ENCODE peak calls at places on chromosomes 16 and 17, in seven cellular contexts. W is lung, K is uterus, V is endodermal cell, S is lower lobe of right lung, A is fibroblast of lung, R is spleen. D is an unnamed sample. For H3K4me1, the result is how much of the 10 kb centered on the place peaks cover.

GRCh38 chr16:12681653-12682052 is 122.0 kb downstream of the CPPED1 start:
- DNase-seq in W (no peak), K (no peak), V (no peak), S (no peak), A (no peak), R (no peak), D (no peak)

GRCh38 chr16:72721981-72722380 is 325.9 kb downstream of the ZFHX3 start:
- DNase-seq in W (no peak), K (no peak), V (no peak), S (no peak), A (no peak), R (no peak), D (no peak)

GRCh38 chr16:62036101-62036806 is at the start of gene CDH8:
- DNase-seq in W (no peak), K (no peak), V (peak), S (peak), A (peak), R (peak), D (no peak)

GRCh38 chr17:19753049-19753444 is 4.9 kb upstream of the ALDH3A1 start:
- DNase-seq in W (peak), K (peak), V (no peak), S (peak), A (peak), R (peak), D (peak)

GRCh38 chr16:75378616-75379015 is 54.7 kb downstream of the CFDP1 start:
- DNase-seq in W (no peak), K (no peak), V (no peak), S (no peak), A (no peak), R (no peak), D (no peak)

GRCh38 chr17:19304209-19304608 is 58.3 kb downstream of the B9D1 start:
- DNase-seq in W (peak), K (no peak), V (peak), S (peak), A (peak), R (peak), D (peak)

GRCh38 chr17:82531431-82531881 is 11.9 kb downstream of the FOXK2 start:
- DNase-seq in W (no peak), K (no peak), V (no peak), S (peak), A (peak), R (no peak), D (no peak)

GRCh38 chr17:81794509-81794908 is 9.4 kb upstream of the GCGR start:
- DNase-seq in W (peak), K (no peak), V (peak), S (peak), A (no peak), R (no peak), D (no peak)

GRCh38 chr17:57772774-57773173 is 27.7 kb upstream of the CCDC182 start:
- DNase-seq in W (no peak), K (no peak), V (peak), S (no peak), A (no peak), R (no peak), D (no peak)

GRCh38 chr17:77460514-77461046 is 319.8 kb downstream of the SEC14L1 start:
- DNase-seq in W (no peak), K (no peak), V (no peak), S (no peak), A (no peak), R (no peak), D (no peak)

GRCh38 chr17:6044261-6044660 is 25.9 kb upstream of the WSCD1 start:
- DNase-seq in W (no peak), K (no peak), V (no peak), S (no peak), A (no peak), R (peak), D (no peak)

GRCh38 chr16:77785365-77785764 is 3.0 kb upstream of the VAT1L start:
- DNase-seq in W (no peak), K (no peak), V (no peak), S (no peak), A (no peak), R (no peak), D (no peak)

GRCh38 chr16:841455-842060 is 41.0 kb upstream of the GNG13 start:
- DNase-seq in W (no peak), K (no peak), V (no peak), S (no peak), A (no peak), R (no peak), D (no peak)

GRCh38 chr16:974001-974601 is 3.3 kb upstream of the LMF1 start:
- DNase-seq in W (no peak), K (no peak), V (no peak), S (no peak), A (no peak), R (no peak), D (no peak)

GRCh38 chr17:11006530-11006929 is 168.6 kb upstream of the PIRT start:
- DNase-seq in W (no peak), K (no peak), V (no peak), S (no peak), A (no peak), R (no peak), D (no peak)

GRCh38 chr16:57736419-57737281 is 1.1 kb downstream of the KATNB1 start:
- DNase-seq in W (no peak), K (no peak), V (peak), S (no peak), A (peak), R (peak), D (no peak)

GRCh38 chr17:59366040-59366757 is 34.7 kb downstream of the YPEL2 start:
- DNase-seq in W (no peak), K (no peak), V (peak), S (no peak), A (peak), R (no peak), D (peak)

DNA sequence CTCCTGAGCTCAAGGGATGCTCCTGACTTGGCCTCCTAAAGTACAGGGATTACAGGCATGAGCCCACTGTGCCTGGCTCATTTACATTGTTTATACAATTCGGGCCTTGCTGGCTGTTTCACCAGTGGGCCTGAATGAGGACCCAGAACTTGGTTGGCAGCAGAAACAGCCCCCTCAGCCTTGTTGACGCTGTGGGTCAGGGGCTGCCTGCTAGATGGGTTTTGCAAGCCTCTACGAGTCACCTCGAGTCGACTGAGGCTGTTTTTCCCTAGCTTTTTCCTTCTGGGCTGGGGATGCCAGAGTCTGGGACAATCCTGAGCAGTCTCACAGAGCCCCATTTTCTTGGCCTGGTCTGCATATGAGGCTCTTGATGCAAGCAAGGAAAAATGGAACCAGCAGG is 16.1 kb downstream of the PPL start:
- DNase-seq in W (no peak), K (no peak), V (no peak), S (no peak), A (no peak), R (no peak), D (no peak)
- H3K4me1 ChIP-seq in W (under half), K (under half), V (under half), S (under half), A (under half), R (under half), D (under half)

GRCh38 chr17:49585422-49586027 is 9.9 kb downstream of the NXPH3 start:
- DNase-seq in W (no peak), K (no peak), V (peak), S (no peak), A (no peak), R (no peak), D (no peak)
- TF ChIP-seq CTCF in W (no peak), K (no peak), V (peak), S (no peak), A (peak), R (no peak), D (no peak)

GRCh38 chr16:68076560-68076959 is 8.6 kb upstream of the NFATC3 start:
- DNase-seq in W (peak), K (no peak), V (no peak), S (no peak), A (no peak), R (no peak), D (no peak)
- H3K4me1 ChIP-seq in W (under half), K (under half), V (under half), S (under half), A (under half), R (half or more), D (under half)

GRCh38 chr16:20741555-20742285 is at the start of gene THUMPD1:
- DNase-seq in W (peak), K (peak), V (peak), S (peak), A (peak), R (peak), D (peak)
- TF ChIP-seq CTCF in W (no peak), K (no peak), V (peak), S (peak), A (no peak), R (peak), D (no peak)

DNA sequence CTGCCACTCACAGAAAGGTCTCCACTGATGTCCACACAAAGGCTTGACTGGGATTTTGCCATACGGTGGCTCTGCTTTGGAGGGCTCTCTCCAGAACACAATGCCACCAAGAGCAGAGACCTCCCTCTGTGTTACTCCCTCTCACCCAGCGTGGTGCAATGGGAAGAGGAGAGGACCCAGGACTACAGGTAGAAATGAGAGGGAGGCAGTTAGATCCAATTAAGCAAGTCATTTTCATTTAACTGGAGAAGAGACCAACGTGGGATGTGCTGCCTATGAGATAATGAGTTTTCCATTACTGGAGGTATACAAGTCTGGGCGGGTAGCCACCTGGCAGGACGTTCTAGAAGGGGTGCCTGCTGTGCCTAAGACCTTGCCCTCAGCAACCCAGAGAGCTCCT is 34.2 kb downstream of the TOM1L2 start:
- DNase-seq in W (no peak), K (no peak), V (no peak), S (no peak), A (no peak), R (no peak), D (no peak)
- H3K4me1 ChIP-seq in W (half or more), K (under half), V (under half), S (half or more), A (half or more), R (half or more), D (under half)

DNA sequence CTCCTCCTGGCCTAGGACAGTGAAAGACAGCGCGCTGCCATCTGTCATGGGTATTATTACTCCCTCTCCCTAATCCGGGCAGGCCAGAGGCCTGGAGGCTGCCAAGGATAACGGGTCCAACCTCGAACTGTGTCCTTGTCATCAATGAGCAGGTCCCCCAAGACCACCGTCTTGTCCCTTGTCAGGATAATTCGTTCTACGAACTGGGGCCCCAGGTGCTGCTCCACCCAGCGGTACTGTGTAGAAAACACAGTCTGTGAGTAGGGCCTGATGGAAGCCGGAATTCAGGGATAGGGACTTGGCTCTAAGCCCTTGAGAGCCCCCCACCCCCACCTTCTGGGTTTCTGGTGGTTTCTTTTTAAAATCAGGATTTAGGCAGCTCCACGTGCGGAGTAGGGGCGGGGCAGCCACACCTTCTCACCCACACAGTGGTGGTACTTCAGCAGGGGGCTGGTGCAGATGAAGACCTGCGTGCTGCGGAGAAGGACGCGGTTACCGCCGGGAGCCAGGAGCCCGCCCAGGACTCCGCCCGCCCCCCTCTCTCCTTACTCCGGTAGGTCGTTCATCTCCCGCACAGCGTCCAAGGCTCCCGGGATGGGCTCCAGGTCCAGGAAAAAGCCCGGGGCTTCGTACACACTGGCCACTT is 787 bp downstream of the NT5C start:
- DNase-seq in W (peak), K (no peak), V (peak), S (peak), A (peak), R (peak), D (no peak)
- TF ChIP-seq CTCF in W (peak), K (no peak), V (peak), S (peak), A (peak), R (peak), D (no peak)

DNA sequence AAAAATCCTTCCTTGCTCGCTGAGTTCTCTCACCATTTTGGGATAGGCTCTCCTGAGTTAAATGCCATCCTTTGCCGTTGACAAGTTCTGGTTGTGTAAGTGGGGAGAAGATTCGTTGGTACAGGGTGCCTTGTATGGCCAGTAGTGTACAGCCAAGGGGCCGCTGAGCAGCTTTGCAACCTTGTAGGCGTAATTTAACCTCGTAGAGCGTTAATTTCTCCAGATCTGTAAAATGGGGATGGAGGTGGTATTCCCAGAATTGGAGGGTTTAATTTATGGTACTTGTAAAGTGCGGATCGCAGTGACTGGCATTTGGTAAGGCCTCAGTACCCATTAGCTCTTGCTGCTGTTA is 1.4 kb downstream of the ARSG start:
- DNase-seq in W (no peak), K (no peak), V (no peak), S (no peak), A (no peak), R (no peak), D (no peak)
- H3K4me1 ChIP-seq in W (under half), K (under half), V (under half), S (under half), A (under half), R (under half), D (under half)